ENCODE peak calls at places on chromosomes 11 and 22, in four cellular contexts. A is mammary epithelial cell, P is bronchial epithelial cell, B is uterus. W is an unnamed sample.

GRCh38 chr22:41940853-41941765 is 5.8 kb downstream of the CENPM start:
- DNase-seq in A (peak), P (peak), B (peak), W (peak)

GRCh38 chr11:33899383-33900037 is 7.6 kb upstream of the LMO2 start:
- DNase-seq in A (peak), P (peak), B (peak), W (peak)

GRCh38 chr11:114293201-114293711 is 2.9 kb upstream of the NNMT start:
- DNase-seq in A (peak), P (peak), B (no peak), W (peak)

GRCh38 chr11:81030186-81030585 is 1589.4 kb upstream of the TENM4 start:
- DNase-seq in A (peak), P (peak), B (no peak), W (no peak)

GRCh38 chr11:86206296-86206695 is 38.3 kb upstream of the EED start:
- DNase-seq in A (no peak), P (no peak), B (no peak), W (no peak)

GRCh38 chr11:87422566-87422965 is 384.8 kb downstream of the TMEM135 start:
- DNase-seq in A (peak), P (peak), B (no peak), W (no peak)

GRCh38 chr11:130315354-130315970 is 745 bp upstream of the ZBTB44 start:
- DNase-seq in A (no peak), P (peak), B (peak), W (no peak)

GRCh38 chr22:17912942-17913704 is 111.2 kb downstream of the MICAL3 start:
- DNase-seq in A (no peak), P (no peak), B (no peak), W (no peak)

GRCh38 chr22:40385041-40385782 is 14.8 kb downstream of the SGSM3 start:
- DNase-seq in A (no peak), P (peak), B (no peak), W (peak)

GRCh38 chr11:113193894-113194293 is 120.5 kb upstream of the TTC12 start:
- DNase-seq in A (no peak), P (no peak), B (peak), W (no peak)

GRCh38 chr11:131867457-131868257 is 497.2 kb downstream of the NTM start:
- DNase-seq in A (peak), P (peak), B (peak), W (peak)

GRCh38 chr22:30968924-30969531 is at the start of gene TUG1:
- DNase-seq in A (peak), P (peak), B (peak), W (peak)

GRCh38 chr11:86802601-86803051 is 2.3 kb downstream of the PRSS23 start:
- DNase-seq in A (peak), P (peak), B (no peak), W (peak)

GRCh38 chr11:30583505-30584280 is 2.5 kb downstream of the MPPED2 start:
- DNase-seq in A (no peak), P (no peak), B (peak), W (no peak)

GRCh38 chr11:86811637-86812321 is 11.4 kb downstream of the PRSS23 start:
- DNase-seq in A (peak), P (peak), B (no peak), W (peak)

GRCh38 chr11:75558939-75559843 is 2.9 kb upstream of the SERPINH1 start:
- DNase-seq in A (no peak), P (no peak), B (peak), W (peak)

GRCh38 chr22:23784215-23784732 is 2.5 kb upstream of the SMARCB1 start:
- DNase-seq in A (peak), P (no peak), B (no peak), W (no peak)

GRCh38 chr11:64659417-64660144 is 63.4 kb downstream of the NRXN2 start:
- DNase-seq in A (peak), P (peak), B (no peak), W (peak)

GRCh38 chr22:19533857-19534256 is 9.6 kb upstream of the CLDN5 start:
- DNase-seq in A (no peak), P (no peak), B (no peak), W (no peak)

GRCh38 chr11:100467821-100468508 is 219.1 kb upstream of the ARHGAP42 start:
- DNase-seq in A (no peak), P (no peak), B (no peak), W (no peak)

GRCh38 chr11:11211186-11211585 is 141.9 kb downstream of the CSNK2A3 start:
- DNase-seq in A (peak), P (peak), B (no peak), W (no peak)

GRCh38 chr11:123434911-123435310 is 4.8 kb downstream of the GRAMD1B start:
- DNase-seq in A (no peak), P (peak), B (no peak), W (no peak)

GRCh38 chr11:3927129-3927796 is 71.8 kb downstream of the STIM1 start:
- DNase-seq in A (no peak), P (no peak), B (no peak), W (no peak)

GRCh38 chr22:19694696-19695095 is 19.6 kb upstream of the SEPTIN5 start:
- DNase-seq in A (no peak), P (no peak), B (no peak), W (no peak)

GRCh38 chr11:29319231-29319630 is 697.6 kb downstream of the KCNA4 start:
- DNase-seq in A (no peak), P (no peak), B (no peak), W (no peak)

GRCh38 chr11:93225642-93226041 is 27.9 kb upstream of the SLC36A4 start:
- DNase-seq in A (no peak), P (peak), B (no peak), W (peak)
- TF ChIP-seq CTCF in A (peak), P (no peak), B (no peak), W (no peak)

DNA sequence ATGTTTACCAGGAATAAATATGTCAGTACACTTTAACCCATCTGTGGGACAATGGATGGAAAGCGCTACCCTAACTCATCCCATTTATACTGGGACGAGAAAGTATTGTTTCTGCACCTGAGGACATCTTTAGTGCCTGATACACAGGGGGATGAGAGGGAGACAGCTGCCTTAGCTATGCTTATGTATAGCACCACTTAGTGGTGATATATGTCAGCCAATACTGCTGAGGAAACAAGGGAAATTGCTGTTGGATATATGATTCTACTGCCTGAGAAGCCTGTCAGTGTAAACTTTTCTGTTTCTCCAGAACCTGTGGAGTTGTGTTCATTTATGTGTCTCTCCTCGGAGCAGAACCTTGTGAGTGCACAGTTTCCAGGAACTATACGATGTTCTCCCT is 13.3 kb upstream of the CEP295 start:
- DNase-seq in A (peak), P (peak), B (no peak), W (peak)
- TF ChIP-seq CTCF in A (peak), P (peak), B (no peak), W (peak)

DNA sequence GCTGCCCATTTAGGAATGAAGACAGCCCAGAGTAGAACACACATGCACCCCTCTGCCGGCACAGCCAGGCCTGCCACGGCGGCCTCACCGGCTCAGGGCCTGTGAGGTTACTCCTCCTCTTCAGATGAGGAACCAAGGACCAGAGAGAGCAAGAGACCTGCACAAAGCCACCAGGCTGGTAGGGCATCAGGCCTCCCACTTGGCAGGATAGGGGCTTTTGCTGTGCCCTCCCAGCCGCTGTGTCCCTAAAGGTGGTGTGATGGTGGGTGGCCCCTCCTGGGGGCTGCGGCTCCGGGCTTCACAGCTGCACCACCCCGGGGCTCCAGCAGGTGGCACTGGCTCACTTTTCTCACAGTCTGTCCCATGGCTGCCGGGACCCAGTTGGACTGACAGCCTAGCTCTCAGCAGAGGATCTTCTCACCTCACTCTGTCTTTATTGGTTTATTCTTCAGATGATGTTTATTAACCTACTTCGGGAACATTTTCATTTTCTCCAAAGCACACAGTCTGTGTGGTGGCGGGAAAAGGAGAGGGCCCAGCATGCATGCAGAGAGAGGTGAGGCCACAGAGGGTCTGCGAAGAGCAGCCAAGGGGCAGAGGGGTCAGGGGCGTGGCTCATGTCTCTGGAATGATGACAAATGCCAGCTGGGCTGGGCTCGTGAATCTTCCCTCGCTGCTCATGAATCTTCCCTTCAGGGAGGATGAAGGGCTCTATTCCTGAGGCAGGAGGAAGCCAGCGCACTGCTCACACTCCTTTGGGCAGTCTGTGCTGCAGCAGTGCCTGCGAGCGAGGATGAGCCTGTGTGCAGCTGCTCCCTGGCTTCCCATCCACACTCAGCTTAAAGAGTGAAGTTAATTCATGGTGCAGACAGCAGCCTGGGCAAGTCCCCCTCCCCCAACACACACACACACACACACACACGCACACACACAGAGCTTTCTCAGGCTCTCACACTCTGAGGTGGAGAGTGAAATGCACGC is 101.1 kb upstream of the PITPNB start:
- DNase-seq in A (peak), P (peak), B (peak), W (peak)
- TF ChIP-seq CTCF in A (peak), P (peak), B (peak), W (peak)

GRCh38 chr22:21449531-21450319 is 17.5 kb upstream of the TMEM191C start:
- DNase-seq in A (no peak), P (no peak), B (no peak), W (no peak)

GRCh38 chr22:21446827-21447690 is 20.1 kb upstream of the TMEM191C start:
- DNase-seq in A (no peak), P (no peak), B (no peak), W (no peak)

GRCh38 chr22:21446128-21446826 is 20.9 kb upstream of the TMEM191C start:
- DNase-seq in A (no peak), P (no peak), B (no peak), W (no peak)

GRCh38 chr22:21448627-21449416 is 18.4 kb upstream of the TMEM191C start:
- DNase-seq in A (no peak), P (no peak), B (no peak), W (no peak)

GRCh38 chr22:21447694-21448402 is 19.3 kb upstream of the TMEM191C start:
- DNase-seq in A (no peak), P (no peak), B (no peak), W (no peak)
- TF ChIP-seq CTCF in A (no peak), P (peak), B (no peak), W (peak)

GRCh38 chr22:24809331-24809730 is 3.3 kb downstream of the SGSM1 start:
- DNase-seq in A (no peak), P (no peak), B (no peak), W (no peak)

GRCh38 chr22:24810043-24810749 is 4.2 kb downstream of the SGSM1 start:
- DNase-seq in A (no peak), P (no peak), B (no peak), W (peak)

GRCh38 chr22:24806663-24807001 is 621 bp downstream of the SGSM1 start:
- DNase-seq in A (no peak), P (no peak), B (no peak), W (no peak)

GRCh38 chr22:24805790-24806662 is at the start of gene SGSM1:
- DNase-seq in A (peak), P (peak), B (peak), W (peak)

GRCh38 chr22:24807284-24807950 is 1.4 kb downstream of the SGSM1 start:
- DNase-seq in A (no peak), P (peak), B (peak), W (peak)
- TF ChIP-seq CTCF in A (no peak), P (no peak), B (no peak), W (no peak)

GRCh38 chr11:14420223-14420622 is 61.2 kb upstream of the RRAS2 start:
- DNase-seq in A (no peak), P (no peak), B (no peak), W (no peak)
- TF ChIP-seq CTCF in A (peak), P (no peak), B (no peak), W (no peak)

DNA sequence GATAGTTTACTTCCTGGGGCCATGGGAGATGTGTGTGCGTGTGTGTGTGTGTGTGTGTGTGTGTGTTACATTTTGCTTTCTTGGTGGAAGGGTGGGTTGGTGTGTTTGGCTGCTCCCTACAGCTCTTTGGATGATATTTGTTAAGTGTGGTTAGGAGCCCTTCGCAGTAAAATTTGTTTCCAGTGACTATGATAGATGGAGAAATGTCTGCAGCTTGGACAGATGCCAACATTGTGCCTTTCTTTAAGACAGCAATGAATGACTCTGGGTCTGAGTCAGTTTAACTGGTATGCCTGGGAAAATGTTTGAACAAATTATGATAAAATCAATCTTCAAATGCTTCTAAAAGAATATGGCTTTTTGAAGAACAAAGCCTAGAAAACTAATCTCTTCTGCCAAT is 102.7 kb upstream of the TRPC6 start:
- DNase-seq in A (peak), P (peak), B (no peak), W (peak)
- TF ChIP-seq CTCF in A (no peak), P (no peak), B (no peak), W (no peak)

W was measured in cardiac fibroblast.